ENCODE peak calls at places on chromosomes 13 and 19, in four cellular contexts. K, H, I and V are unnamed samples.

GRCh38 chr13:44050450-44051063 is 170.9 kb downstream of the LACC1 start:
- DNase-seq in K (no peak), H (no peak), I (no peak), V (no peak)

GRCh38 chr13:109781384-109782065 is 4.9 kb downstream of the IRS2 start:
- DNase-seq in K (no peak), H (no peak), I (no peak), V (no peak)

GRCh38 chr13:93698016-93698613 is 471.5 kb downstream of the GPC6 start:
- DNase-seq in K (no peak), H (no peak), I (no peak), V (no peak)

GRCh38 chr13:35690546-35690945 is 214.1 kb upstream of the MAB21L1 start:
- DNase-seq in K (no peak), H (no peak), I (no peak), V (no peak)

GRCh38 chr19:40502647-40503046 is 35.8 kb downstream of the SPTBN4 start:
- DNase-seq in K (no peak), H (no peak), I (no peak), V (no peak)

GRCh38 chr13:109331898-109332297 is 454.5 kb downstream of the IRS2 start:
- DNase-seq in K (no peak), H (no peak), I (no peak), V (no peak)

GRCh38 chr19:4224470-4224869 is 4.9 kb upstream of the EBI3 start:
- DNase-seq in K (no peak), H (no peak), I (no peak), V (no peak)

GRCh38 chr13:51801631-51802099 is 2.3 kb downstream of the DHRS12 start:
- DNase-seq in K (peak), H (no peak), I (peak), V (no peak)

GRCh38 chr19:55647732-55648656 is at the start of gene CCDC106:
- DNase-seq in K (peak), H (no peak), I (peak), V (no peak)

GRCh38 chr13:49530452-49530851 is 34.7 kb downstream of the PHF11 start:
- DNase-seq in K (no peak), H (no peak), I (no peak), V (no peak)

GRCh38 chr13:98476538-98476966 is 100.4 kb downstream of the STK24 start:
- DNase-seq in K (no peak), H (peak), I (peak), V (peak)

GRCh38 chr19:55640043-55640576 is 692 bp upstream of the ZNF580 start:
- DNase-seq in K (peak), H (peak), I (peak), V (no peak)

GRCh38 chr13:106619688-106620555 is 52.0 kb upstream of the ARGLU1 start:
- DNase-seq in K (peak), H (no peak), I (peak), V (no peak)

GRCh38 chr13:28313579-28313978 is 175.2 kb downstream of the PAN3 start:
- DNase-seq in K (no peak), H (no peak), I (no peak), V (no peak)

GRCh38 chr13:52452470-52452869 is 2.0 kb upstream of the VPS36 start:
- DNase-seq in K (no peak), H (no peak), I (no peak), V (no peak)

GRCh38 chr19:49436381-49437017 is 4.8 kb downstream of the SLC17A7 start:
- DNase-seq in K (peak), H (no peak), I (no peak), V (no peak)

GRCh38 chr13:105971312-105971711 is 564.1 kb downstream of the EFNB2 start:
- DNase-seq in K (no peak), H (no peak), I (no peak), V (no peak)

GRCh38 chr19:48962029-48962848 is 2.9 kb upstream of the FTL start:
- DNase-seq in K (peak), H (peak), I (peak), V (no peak)

GRCh38 chr13:22173605-22174004 is 502.7 kb downstream of the FGF9 start:
- DNase-seq in K (no peak), H (no peak), I (no peak), V (no peak)

GRCh38 chr19:28874742-28875141 is 338.2 kb downstream of the UQCRFS1 start:
- DNase-seq in K (no peak), H (no peak), I (no peak), V (no peak)

GRCh38 chr13:41389580-41389979 is 67.8 kb upstream of the RGCC start:
- DNase-seq in K (no peak), H (no peak), I (no peak), V (no peak)

GRCh38 chr19:38191747-38192146 is 32.3 kb downstream of the DPF1 start:
- DNase-seq in K (no peak), H (no peak), I (no peak), V (no peak)

GRCh38 chr13:45932611-45933182 is 81.1 kb upstream of the SIAH3 start:
- DNase-seq in K (no peak), H (no peak), I (no peak), V (no peak)

GRCh38 chr19:46791944-46792343 is 3.5 kb upstream of the SLC1A5 start:
- DNase-seq in K (no peak), H (no peak), I (no peak), V (no peak)

GRCh38 chr13:113393572-113394503 is 29.9 kb upstream of the GRTP1 start:
- DNase-seq in K (peak), H (peak), I (peak), V (peak)

GRCh38 chr19:1401138-1401888 is at the start of gene GAMT:
- DNase-seq in K (no peak), H (peak), I (no peak), V (no peak)

GRCh38 chr13:72570019-72570418 is 157.4 kb downstream of the MZT1 start:
- DNase-seq in K (no peak), H (no peak), I (no peak), V (no peak)

GRCh38 chr19:3243851-3244700 is 19.6 kb downstream of the CELF5 start:
- DNase-seq in K (peak), H (no peak), I (no peak), V (no peak)

GRCh38 chr19:51128227-51128626 is 3.5 kb downstream of the SIGLEC9 start:
- DNase-seq in K (no peak), H (no peak), I (peak), V (no peak)

GRCh38 chr13:51659276-51660127 is 75.2 kb downstream of the WDFY2 start:
- DNase-seq in K (no peak), H (no peak), I (no peak), V (no peak)